ENCODE peak calls at places on chromosomes 12 and 14, in five cellular contexts. One of them, this sample, is unnamed.

GRCh38 chr12:79661629-79662028 is 29.1 kb downstream of the PAWR start:
- DNase-seq in prostate gland: no peak
- DNase-seq in NB4: no peak
- DNase-seq in GM12891: no peak
- DNase-seq in ovary: no peak
- DNase-seq in this sample: no peak

GRCh38 chr12:105077435-105077834 is 6.8 kb downstream of the ALDH1L2 start:
- DNase-seq in GM12891: no peak
- DNase-seq in NB4: no peak
- DNase-seq in prostate gland: no peak
- DNase-seq in ovary: no peak
- DNase-seq in this sample: no peak

GRCh38 chr12:30884804-30885203 is 41.7 kb upstream of the TSPAN11 start:
- DNase-seq in ovary: no peak
- DNase-seq in prostate gland: no peak
- DNase-seq in NB4: peak; percentile 5
- DNase-seq in GM12891: no peak
- DNase-seq in this sample: no peak

GRCh38 chr14:93316716-93317115 is 16.1 kb downstream of the BTBD7 start:
- DNase-seq in prostate gland: no peak
- DNase-seq in NB4: no peak
- DNase-seq in ovary: no peak
- DNase-seq in GM12891: no peak
- DNase-seq in this sample: no peak

GRCh38 chr12:98456583-98457573 is 58.5 kb upstream of the TMPO start:
- DNase-seq in ovary: peak; percentile 37
- DNase-seq in NB4: peak; percentile 90
- DNase-seq in GM12891: peak; percentile 44
- DNase-seq in prostate gland: peak; percentile 6
- DNase-seq in this sample: peak; percentile 92

GRCh38 chr12:74415633-74416032 is 122.0 kb upstream of the ATXN7L3B start:
- DNase-seq in GM12891: no peak
- DNase-seq in prostate gland: no peak
- DNase-seq in NB4: peak; percentile 41
- DNase-seq in ovary: no peak
- DNase-seq in this sample: no peak

GRCh38 chr12:87848248-87848868 is 180.8 kb downstream of the C12orf50 start:
- DNase-seq in GM12891: no peak
- DNase-seq in prostate gland: peak; percentile 7
- DNase-seq in ovary: no peak
- DNase-seq in NB4: peak; percentile 77
- DNase-seq in this sample: no peak

GRCh38 chr12:820336-820735 is 68.0 kb downstream of the WNK1 start:
- DNase-seq in prostate gland: no peak
- DNase-seq in ovary: no peak
- DNase-seq in GM12891: no peak
- DNase-seq in NB4: no peak
- DNase-seq in this sample: no peak

GRCh38 chr12:45259732-45260480 is 44.0 kb downstream of the ANO6 start:
- DNase-seq in NB4: peak; percentile 84
- DNase-seq in GM12891: no peak
- DNase-seq in ovary: no peak
- DNase-seq in prostate gland: no peak
- DNase-seq in this sample: no peak

GRCh38 chr14:104536942-104537612 is 42.5 kb upstream of the C14orf180 start:
- DNase-seq in prostate gland: peak; percentile 33
- DNase-seq in NB4: no peak
- DNase-seq in ovary: no peak
- DNase-seq in GM12891: no peak
- DNase-seq in this sample: no peak

GRCh38 chr14:100871234-100872186 is 32.0 kb downstream of the RTL1 start:
- DNase-seq in ovary: peak; percentile 16
- DNase-seq in prostate gland: no peak
- DNase-seq in NB4: peak; percentile 15
- DNase-seq in GM12891: no peak
- DNase-seq in this sample: no peak

GRCh38 chr12:106841471-106842302 is 67.2 kb downstream of the RIC8B start:
- DNase-seq in NB4: peak; percentile 61
- DNase-seq in prostate gland: peak; percentile 21
- DNase-seq in GM12891: peak; percentile 3
- DNase-seq in ovary: peak; percentile 37
- DNase-seq in this sample: no peak

GRCh38 chr14:54108481-54109471 is 152.2 kb upstream of the BMP4 start:
- DNase-seq in ovary: no peak
- DNase-seq in NB4: no peak
- DNase-seq in prostate gland: no peak
- DNase-seq in GM12891: no peak
- DNase-seq in this sample: no peak

GRCh38 chr12:27969901-27970390 is 2.6 kb downstream of the PTHLH start:
- DNase-seq in ovary: peak; percentile 46
- DNase-seq in GM12891: peak; percentile 60
- DNase-seq in NB4: peak; percentile 68
- DNase-seq in prostate gland: peak; percentile 56
- DNase-seq in this sample: no peak

GRCh38 chr14:69191340-69192111 is at the start of gene EXD2:
- DNase-seq in NB4: peak; percentile 91
- DNase-seq in GM12891: peak; percentile 84
- DNase-seq in ovary: peak; percentile 86
- DNase-seq in prostate gland: peak; percentile 90
- DNase-seq in this sample: peak; percentile 94
- TF ChIP-seq POLR2A in NB4: no peak
- TF ChIP-seq POLR2A in GM12891: peak; percentile 72
- TF ChIP-seq POLR2A in ovary: peak; percentile 25
- TF ChIP-seq POLR2A in prostate gland: peak; percentile 28
- TF ChIP-seq POLR2A in this sample: peak; percentile 28

DNA sequence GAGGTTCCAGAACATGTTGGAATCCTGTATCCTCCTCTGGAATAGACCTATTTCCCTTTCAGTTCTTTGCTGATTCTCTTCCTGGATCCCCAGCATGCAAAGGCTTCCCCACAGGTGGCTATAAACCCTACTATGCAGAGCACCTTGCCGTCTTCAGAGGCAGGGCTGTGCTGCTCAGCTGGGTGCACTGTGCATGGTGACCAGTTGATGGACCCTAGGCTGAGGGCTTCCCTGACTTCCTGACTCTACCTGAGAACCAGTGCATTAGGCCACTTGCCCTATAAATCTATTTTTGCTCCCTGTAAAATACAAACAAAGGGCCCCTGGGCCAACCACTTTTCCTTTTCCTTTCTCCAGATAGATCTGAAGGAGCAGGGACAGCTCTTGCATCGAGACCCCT is 14.1 kb downstream of the ZNF219 start:
- DNase-seq in GM12891: no peak
- DNase-seq in ovary: no peak
- DNase-seq in prostate gland: no peak
- DNase-seq in NB4: no peak
- DNase-seq in this sample: no peak
- TF ChIP-seq POLR2A in GM12891: no peak
- TF ChIP-seq POLR2A in ovary: no peak
- TF ChIP-seq POLR2A in prostate gland: no peak
- TF ChIP-seq POLR2A in NB4: no peak
- TF ChIP-seq POLR2A in this sample: no peak

GRCh38 chr12:132181570-132182200 is 37.4 kb downstream of the NOC4L start:
- DNase-seq in ovary: no peak
- DNase-seq in NB4: no peak
- DNase-seq in GM12891: no peak
- DNase-seq in prostate gland: no peak
- DNase-seq in this sample: peak; percentile 73
- TF ChIP-seq POLR2A in ovary: no peak
- TF ChIP-seq POLR2A in NB4: no peak
- TF ChIP-seq POLR2A in GM12891: no peak
- TF ChIP-seq POLR2A in prostate gland: no peak
- TF ChIP-seq POLR2A in this sample: no peak

GRCh38 chr12:70683976-70684375 is 46.7 kb upstream of the PTPRB start:
- DNase-seq in NB4: no peak
- DNase-seq in GM12891: no peak
- DNase-seq in ovary: no peak
- DNase-seq in prostate gland: no peak
- DNase-seq in this sample: no peak

GRCh38 chr12:70686907-70687306 is 49.7 kb upstream of the PTPRB start:
- DNase-seq in NB4: no peak
- DNase-seq in ovary: no peak
- DNase-seq in GM12891: no peak
- DNase-seq in prostate gland: no peak
- DNase-seq in this sample: no peak

GRCh38 chr12:70691018-70691672 is 53.9 kb upstream of the PTPRB start:
- DNase-seq in NB4: no peak
- DNase-seq in ovary: no peak
- DNase-seq in GM12891: no peak
- DNase-seq in prostate gland: no peak
- DNase-seq in this sample: no peak

DNA sequence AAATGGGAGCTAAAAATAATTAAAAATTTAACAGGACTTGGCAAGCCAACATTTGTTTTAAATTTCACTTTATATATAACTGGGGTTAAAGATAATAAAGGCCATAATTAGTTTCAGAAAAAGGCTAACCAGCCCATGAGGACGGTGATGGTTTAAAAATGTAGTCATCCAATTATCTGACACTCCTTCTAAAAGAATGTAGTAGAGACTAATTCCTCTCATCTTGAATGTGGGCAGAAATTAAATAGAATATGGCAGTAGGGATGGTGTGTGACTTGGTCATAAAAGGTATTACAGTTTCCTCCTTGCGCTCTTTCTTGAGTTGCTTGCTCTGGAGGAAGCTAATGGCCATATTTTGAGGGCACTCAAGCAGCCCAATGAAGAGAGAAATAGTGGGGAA is 49.1 kb upstream of the PTPRB start:
- DNase-seq in ovary: no peak
- DNase-seq in prostate gland: no peak
- DNase-seq in GM12891: no peak
- DNase-seq in NB4: no peak
- DNase-seq in this sample: no peak
- TF ChIP-seq POLR2A in ovary: no peak
- TF ChIP-seq POLR2A in prostate gland: no peak
- TF ChIP-seq POLR2A in GM12891: no peak
- TF ChIP-seq POLR2A in NB4: no peak
- TF ChIP-seq POLR2A in this sample: no peak

GRCh38 chr12:120873231-120873630 is 30.9 kb downstream of the SPPL3 start:
- DNase-seq in NB4: no peak
- DNase-seq in ovary: no peak
- DNase-seq in GM12891: no peak
- DNase-seq in prostate gland: no peak
- DNase-seq in this sample: no peak

GRCh38 chr12:120872487-120872886 is 31.7 kb downstream of the SPPL3 start:
- DNase-seq in ovary: no peak
- DNase-seq in NB4: no peak
- DNase-seq in prostate gland: no peak
- DNase-seq in GM12891: no peak
- DNase-seq in this sample: no peak

GRCh38 chr12:120870415-120870814 is 33.7 kb downstream of the SPPL3 start:
- DNase-seq in GM12891: no peak
- DNase-seq in prostate gland: no peak
- DNase-seq in ovary: no peak
- DNase-seq in NB4: no peak
- DNase-seq in this sample: no peak

GRCh38 chr12:120866143-120866542 is 38.0 kb downstream of the SPPL3 start:
- DNase-seq in GM12891: no peak
- DNase-seq in prostate gland: no peak
- DNase-seq in ovary: no peak
- DNase-seq in NB4: no peak
- DNase-seq in this sample: no peak

DNA sequence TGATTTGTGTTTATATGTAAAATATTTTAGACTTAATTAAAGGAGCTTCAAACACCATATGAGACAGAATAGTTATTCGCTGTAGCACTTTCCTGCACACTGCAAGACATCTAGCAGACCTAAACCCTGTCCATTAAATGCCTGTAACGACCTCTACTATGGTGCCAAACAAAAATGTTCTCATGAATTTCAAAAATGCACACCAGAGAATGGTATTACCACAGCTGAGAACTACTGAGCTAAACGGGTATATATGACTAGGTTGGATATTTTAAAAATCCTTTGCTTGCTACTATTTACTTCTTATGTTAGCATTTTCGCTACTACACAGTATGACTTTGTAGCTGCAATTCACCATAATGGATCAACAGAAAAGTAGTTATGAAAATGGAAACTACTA is 34.8 kb downstream of the SPPL3 start:
- DNase-seq in ovary: no peak
- DNase-seq in GM12891: no peak
- DNase-seq in prostate gland: no peak
- DNase-seq in NB4: no peak
- DNase-seq in this sample: no peak
- TF ChIP-seq POLR2A in ovary: no peak
- TF ChIP-seq POLR2A in GM12891: no peak
- TF ChIP-seq POLR2A in prostate gland: no peak
- TF ChIP-seq POLR2A in NB4: no peak
- TF ChIP-seq POLR2A in this sample: no peak